ENCODE peak calls at places on chromosome 4, in eight cellular contexts. One of them, this sample, is unnamed.

GRCh38 chr4:10018818-10019438 is 2.4 kb downstream of the SLC2A9 start:
- DNase-seq in mucosa of descending colon: peak; percentile 98
- DNase-seq in KBM-7: peak; percentile 97
- DNase-seq in activated CD4-positive, alpha-beta T cell treated with anti-CD3 and anti-CD28 coated beads, Interleukin-2, amount 50 U/mL, for 4 hours: peak; percentile 89
- DNase-seq in H9: peak; percentile 95
- DNase-seq in CD14-positive monocyte: peak; percentile 97
- DNase-seq in activated CD4-positive, CD25-positive, alpha-beta regulatory T cell: peak; percentile 80
- DNase-seq in effector CD8-positive, alpha-beta T cell: peak; percentile 90
- DNase-seq in this sample: peak; percentile 99

GRCh38 chr4:108193891-108194672 is 25.4 kb upstream of the LEF1 start:
- DNase-seq in mucosa of descending colon: no peak
- DNase-seq in KBM-7: no peak
- DNase-seq in activated CD4-positive, alpha-beta T cell treated with anti-CD3 and anti-CD28 coated beads, Interleukin-2, amount 50 U/mL, for 4 hours: no peak
- DNase-seq in H9: peak; percentile 41
- DNase-seq in CD14-positive monocyte: no peak
- DNase-seq in activated CD4-positive, CD25-positive, alpha-beta regulatory T cell: no peak
- DNase-seq in effector CD8-positive, alpha-beta T cell: no peak
- DNase-seq in this sample: no peak

GRCh38 chr4:152103181-152103901 is 342.5 kb upstream of the GATB start:
- DNase-seq in mucosa of descending colon: no peak
- DNase-seq in KBM-7: no peak
- DNase-seq in activated CD4-positive, alpha-beta T cell treated with anti-CD3 and anti-CD28 coated beads, Interleukin-2, amount 50 U/mL, for 4 hours: no peak
- DNase-seq in H9: no peak
- DNase-seq in CD14-positive monocyte: no peak
- DNase-seq in activated CD4-positive, CD25-positive, alpha-beta regulatory T cell: no peak
- DNase-seq in effector CD8-positive, alpha-beta T cell: no peak
- DNase-seq in this sample: no peak

GRCh38 chr4:124212835-124213640 is 499.5 kb downstream of the ANKRD50 start:
- DNase-seq in mucosa of descending colon: no peak
- DNase-seq in KBM-7: no peak
- DNase-seq in activated CD4-positive, alpha-beta T cell treated with anti-CD3 and anti-CD28 coated beads, Interleukin-2, amount 50 U/mL, for 4 hours: no peak
- DNase-seq in H9: no peak
- DNase-seq in CD14-positive monocyte: no peak
- DNase-seq in activated CD4-positive, CD25-positive, alpha-beta regulatory T cell: no peak
- DNase-seq in effector CD8-positive, alpha-beta T cell: no peak
- DNase-seq in this sample: no peak

GRCh38 chr4:174460684-174461083 is 61.6 kb downstream of the HPGD start:
- DNase-seq in mucosa of descending colon: no peak
- DNase-seq in KBM-7: no peak
- DNase-seq in activated CD4-positive, alpha-beta T cell treated with anti-CD3 and anti-CD28 coated beads, Interleukin-2, amount 50 U/mL, for 4 hours: no peak
- DNase-seq in H9: no peak
- DNase-seq in CD14-positive monocyte: no peak
- DNase-seq in activated CD4-positive, CD25-positive, alpha-beta regulatory T cell: no peak
- DNase-seq in effector CD8-positive, alpha-beta T cell: no peak
- DNase-seq in this sample: no peak

GRCh38 chr4:14906805-14907204 is 95.5 kb upstream of the CPEB2 start:
- DNase-seq in mucosa of descending colon: no peak
- DNase-seq in KBM-7: peak; percentile 54
- DNase-seq in activated CD4-positive, alpha-beta T cell treated with anti-CD3 and anti-CD28 coated beads, Interleukin-2, amount 50 U/mL, for 4 hours: no peak
- DNase-seq in H9: no peak
- DNase-seq in CD14-positive monocyte: no peak
- DNase-seq in activated CD4-positive, CD25-positive, alpha-beta regulatory T cell: no peak
- DNase-seq in effector CD8-positive, alpha-beta T cell: no peak
- DNase-seq in this sample: no peak

GRCh38 chr4:504076-504475 is 5.1 kb downstream of the PIGG start:
- DNase-seq in mucosa of descending colon: no peak
- DNase-seq in KBM-7: no peak
- DNase-seq in activated CD4-positive, alpha-beta T cell treated with anti-CD3 and anti-CD28 coated beads, Interleukin-2, amount 50 U/mL, for 4 hours: no peak
- DNase-seq in H9: no peak
- DNase-seq in CD14-positive monocyte: no peak
- DNase-seq in activated CD4-positive, CD25-positive, alpha-beta regulatory T cell: no peak
- DNase-seq in effector CD8-positive, alpha-beta T cell: no peak
- DNase-seq in this sample: no peak

GRCh38 chr4:79211490-79211889 is 114.4 kb downstream of the NAA11 start:
- DNase-seq in mucosa of descending colon: peak; percentile 34
- DNase-seq in KBM-7: peak; percentile 88
- DNase-seq in activated CD4-positive, alpha-beta T cell treated with anti-CD3 and anti-CD28 coated beads, Interleukin-2, amount 50 U/mL, for 4 hours: no peak
- DNase-seq in H9: no peak
- DNase-seq in CD14-positive monocyte: no peak
- DNase-seq in activated CD4-positive, CD25-positive, alpha-beta regulatory T cell: no peak
- DNase-seq in effector CD8-positive, alpha-beta T cell: no peak
- DNase-seq in this sample: no peak

GRCh38 chr4:176271749-176272148 is 2.7 kb upstream of the ASB5 start:
- DNase-seq in mucosa of descending colon: no peak
- DNase-seq in KBM-7: no peak
- DNase-seq in activated CD4-positive, alpha-beta T cell treated with anti-CD3 and anti-CD28 coated beads, Interleukin-2, amount 50 U/mL, for 4 hours: no peak
- DNase-seq in H9: no peak
- DNase-seq in CD14-positive monocyte: no peak
- DNase-seq in activated CD4-positive, CD25-positive, alpha-beta regulatory T cell: no peak
- DNase-seq in effector CD8-positive, alpha-beta T cell: no peak
- DNase-seq in this sample: no peak

GRCh38 chr4:41120297-41121217 is 93.8 kb downstream of the APBB2 start:
- DNase-seq in mucosa of descending colon: no peak
- DNase-seq in KBM-7: no peak
- DNase-seq in activated CD4-positive, alpha-beta T cell treated with anti-CD3 and anti-CD28 coated beads, Interleukin-2, amount 50 U/mL, for 4 hours: no peak
- DNase-seq in H9: no peak
- DNase-seq in CD14-positive monocyte: no peak
- DNase-seq in activated CD4-positive, CD25-positive, alpha-beta regulatory T cell: no peak
- DNase-seq in effector CD8-positive, alpha-beta T cell: no peak
- DNase-seq in this sample: peak; percentile 61

GRCh38 chr4:123956204-123956603 is 559.6 kb downstream of the SPRY1 start:
- DNase-seq in mucosa of descending colon: no peak
- DNase-seq in KBM-7: no peak
- DNase-seq in activated CD4-positive, alpha-beta T cell treated with anti-CD3 and anti-CD28 coated beads, Interleukin-2, amount 50 U/mL, for 4 hours: no peak
- DNase-seq in H9: no peak
- DNase-seq in CD14-positive monocyte: no peak
- DNase-seq in activated CD4-positive, CD25-positive, alpha-beta regulatory T cell: no peak
- DNase-seq in effector CD8-positive, alpha-beta T cell: no peak
- DNase-seq in this sample: peak; percentile 26

GRCh38 chr4:103902730-103903129 is 182.9 kb upstream of the TACR3 start:
- DNase-seq in mucosa of descending colon: no peak
- DNase-seq in KBM-7: no peak
- DNase-seq in activated CD4-positive, alpha-beta T cell treated with anti-CD3 and anti-CD28 coated beads, Interleukin-2, amount 50 U/mL, for 4 hours: no peak
- DNase-seq in H9: no peak
- DNase-seq in CD14-positive monocyte: no peak
- DNase-seq in activated CD4-positive, CD25-positive, alpha-beta regulatory T cell: no peak
- DNase-seq in effector CD8-positive, alpha-beta T cell: no peak
- DNase-seq in this sample: no peak

GRCh38 chr4:34733185-34733916 is 1511.0 kb downstream of the ARAP2 start:
- DNase-seq in mucosa of descending colon: no peak
- DNase-seq in KBM-7: no peak
- DNase-seq in activated CD4-positive, alpha-beta T cell treated with anti-CD3 and anti-CD28 coated beads, Interleukin-2, amount 50 U/mL, for 4 hours: no peak
- DNase-seq in H9: no peak
- DNase-seq in CD14-positive monocyte: no peak
- DNase-seq in activated CD4-positive, CD25-positive, alpha-beta regulatory T cell: no peak
- DNase-seq in effector CD8-positive, alpha-beta T cell: no peak
- DNase-seq in this sample: no peak

GRCh38 chr4:28868831-28869230 is 1851.3 kb upstream of the PCDH7 start:
- DNase-seq in mucosa of descending colon: no peak
- DNase-seq in KBM-7: no peak
- DNase-seq in activated CD4-positive, alpha-beta T cell treated with anti-CD3 and anti-CD28 coated beads, Interleukin-2, amount 50 U/mL, for 4 hours: no peak
- DNase-seq in H9: no peak
- DNase-seq in CD14-positive monocyte: no peak
- DNase-seq in activated CD4-positive, CD25-positive, alpha-beta regulatory T cell: no peak
- DNase-seq in effector CD8-positive, alpha-beta T cell: no peak
- DNase-seq in this sample: no peak

GRCh38 chr4:90357117-90357710 is 230.0 kb downstream of the CCSER1 start:
- DNase-seq in mucosa of descending colon: no peak
- DNase-seq in KBM-7: peak; percentile 10
- DNase-seq in activated CD4-positive, alpha-beta T cell treated with anti-CD3 and anti-CD28 coated beads, Interleukin-2, amount 50 U/mL, for 4 hours: no peak
- DNase-seq in H9: no peak
- DNase-seq in CD14-positive monocyte: no peak
- DNase-seq in activated CD4-positive, CD25-positive, alpha-beta regulatory T cell: no peak
- DNase-seq in effector CD8-positive, alpha-beta T cell: no peak
- DNase-seq in this sample: no peak

GRCh38 chr4:107183155-107183774 is 147.2 kb upstream of the DKK2 start:
- DNase-seq in mucosa of descending colon: no peak
- DNase-seq in KBM-7: peak; percentile 42
- DNase-seq in activated CD4-positive, alpha-beta T cell treated with anti-CD3 and anti-CD28 coated beads, Interleukin-2, amount 50 U/mL, for 4 hours: no peak
- DNase-seq in H9: no peak
- DNase-seq in CD14-positive monocyte: no peak
- DNase-seq in activated CD4-positive, CD25-positive, alpha-beta regulatory T cell: no peak
- DNase-seq in effector CD8-positive, alpha-beta T cell: no peak
- DNase-seq in this sample: no peak

GRCh38 chr4:82525287-82525898 is 36.4 kb downstream of the TMEM150C start:
- DNase-seq in mucosa of descending colon: no peak
- DNase-seq in KBM-7: peak; percentile 47
- DNase-seq in activated CD4-positive, alpha-beta T cell treated with anti-CD3 and anti-CD28 coated beads, Interleukin-2, amount 50 U/mL, for 4 hours: no peak
- DNase-seq in H9: no peak
- DNase-seq in CD14-positive monocyte: no peak
- DNase-seq in activated CD4-positive, CD25-positive, alpha-beta regulatory T cell: no peak
- DNase-seq in effector CD8-positive, alpha-beta T cell: no peak
- DNase-seq in this sample: no peak

GRCh38 chr4:42906906-42907774 is 14.6 kb downstream of the GRXCR1 start:
- DNase-seq in mucosa of descending colon: peak; percentile 19
- DNase-seq in KBM-7: no peak
- DNase-seq in activated CD4-positive, alpha-beta T cell treated with anti-CD3 and anti-CD28 coated beads, Interleukin-2, amount 50 U/mL, for 4 hours: no peak
- DNase-seq in H9: no peak
- DNase-seq in CD14-positive monocyte: no peak
- DNase-seq in activated CD4-positive, CD25-positive, alpha-beta regulatory T cell: no peak
- DNase-seq in effector CD8-positive, alpha-beta T cell: no peak
- DNase-seq in this sample: no peak

GRCh38 chr4:40414673-40415072 is 79.5 kb downstream of the CHRNA9 start:
- DNase-seq in mucosa of descending colon: no peak
- DNase-seq in KBM-7: no peak
- DNase-seq in activated CD4-positive, alpha-beta T cell treated with anti-CD3 and anti-CD28 coated beads, Interleukin-2, amount 50 U/mL, for 4 hours: no peak
- DNase-seq in H9: no peak
- DNase-seq in CD14-positive monocyte: no peak
- DNase-seq in activated CD4-positive, CD25-positive, alpha-beta regulatory T cell: no peak
- DNase-seq in effector CD8-positive, alpha-beta T cell: no peak
- DNase-seq in this sample: no peak

GRCh38 chr4:2866891-2867290 is 23.2 kb downstream of the ADD1 start:
- DNase-seq in mucosa of descending colon: no peak
- DNase-seq in KBM-7: no peak
- DNase-seq in activated CD4-positive, alpha-beta T cell treated with anti-CD3 and anti-CD28 coated beads, Interleukin-2, amount 50 U/mL, for 4 hours: no peak
- DNase-seq in H9: no peak
- DNase-seq in CD14-positive monocyte: no peak
- DNase-seq in activated CD4-positive, CD25-positive, alpha-beta regulatory T cell: no peak
- DNase-seq in effector CD8-positive, alpha-beta T cell: no peak
- DNase-seq in this sample: no peak

GRCh38 chr4:55444822-55445221 is 49.1 kb downstream of the TMEM165 start:
- DNase-seq in mucosa of descending colon: no peak
- DNase-seq in KBM-7: peak; percentile 12
- DNase-seq in activated CD4-positive, alpha-beta T cell treated with anti-CD3 and anti-CD28 coated beads, Interleukin-2, amount 50 U/mL, for 4 hours: no peak
- DNase-seq in H9: no peak
- DNase-seq in CD14-positive monocyte: no peak
- DNase-seq in activated CD4-positive, CD25-positive, alpha-beta regulatory T cell: no peak
- DNase-seq in effector CD8-positive, alpha-beta T cell: no peak
- DNase-seq in this sample: no peak

GRCh38 chr4:142817442-142817841 is 28.7 kb downstream of the INPP4B start:
- DNase-seq in mucosa of descending colon: no peak
- DNase-seq in KBM-7: peak; percentile 81
- DNase-seq in activated CD4-positive, alpha-beta T cell treated with anti-CD3 and anti-CD28 coated beads, Interleukin-2, amount 50 U/mL, for 4 hours: peak; percentile 7
- DNase-seq in H9: no peak
- DNase-seq in CD14-positive monocyte: no peak
- DNase-seq in activated CD4-positive, CD25-positive, alpha-beta regulatory T cell: no peak
- DNase-seq in effector CD8-positive, alpha-beta T cell: no peak
- DNase-seq in this sample: no peak

GRCh38 chr4:77309496-77309895 is 152.5 kb downstream of the CCNG2 start:
- DNase-seq in mucosa of descending colon: no peak
- DNase-seq in KBM-7: no peak
- DNase-seq in activated CD4-positive, alpha-beta T cell treated with anti-CD3 and anti-CD28 coated beads, Interleukin-2, amount 50 U/mL, for 4 hours: no peak
- DNase-seq in H9: no peak
- DNase-seq in CD14-positive monocyte: no peak
- DNase-seq in activated CD4-positive, CD25-positive, alpha-beta regulatory T cell: no peak
- DNase-seq in effector CD8-positive, alpha-beta T cell: no peak
- DNase-seq in this sample: no peak

GRCh38 chr4:627347-627746 is 2.0 kb downstream of the PDE6B start:
- DNase-seq in mucosa of descending colon: no peak
- DNase-seq in KBM-7: no peak
- DNase-seq in activated CD4-positive, alpha-beta T cell treated with anti-CD3 and anti-CD28 coated beads, Interleukin-2, amount 50 U/mL, for 4 hours: no peak
- DNase-seq in H9: peak; percentile 17
- DNase-seq in CD14-positive monocyte: no peak
- DNase-seq in activated CD4-positive, CD25-positive, alpha-beta regulatory T cell: no peak
- DNase-seq in effector CD8-positive, alpha-beta T cell: no peak
- DNase-seq in this sample: peak; percentile 5

GRCh38 chr4:89752932-89753598 is 83.9 kb downstream of the SNCA start:
- DNase-seq in mucosa of descending colon: no peak
- DNase-seq in KBM-7: no peak
- DNase-seq in activated CD4-positive, alpha-beta T cell treated with anti-CD3 and anti-CD28 coated beads, Interleukin-2, amount 50 U/mL, for 4 hours: no peak
- DNase-seq in H9: no peak
- DNase-seq in CD14-positive monocyte: no peak
- DNase-seq in activated CD4-positive, CD25-positive, alpha-beta regulatory T cell: no peak
- DNase-seq in effector CD8-positive, alpha-beta T cell: no peak
- DNase-seq in this sample: no peak

GRCh38 chr4:171378323-171378722 is 434.9 kb upstream of the GALNTL6 start:
- DNase-seq in mucosa of descending colon: no peak
- DNase-seq in KBM-7: no peak
- DNase-seq in activated CD4-positive, alpha-beta T cell treated with anti-CD3 and anti-CD28 coated beads, Interleukin-2, amount 50 U/mL, for 4 hours: no peak
- DNase-seq in H9: no peak
- DNase-seq in CD14-positive monocyte: no peak
- DNase-seq in activated CD4-positive, CD25-positive, alpha-beta regulatory T cell: no peak
- DNase-seq in effector CD8-positive, alpha-beta T cell: no peak
- DNase-seq in this sample: no peak

GRCh38 chr4:119733431-119733830 is 104.8 kb upstream of the PDE5A start:
- DNase-seq in mucosa of descending colon: no peak
- DNase-seq in KBM-7: no peak
- DNase-seq in activated CD4-positive, alpha-beta T cell treated with anti-CD3 and anti-CD28 coated beads, Interleukin-2, amount 50 U/mL, for 4 hours: no peak
- DNase-seq in H9: no peak
- DNase-seq in CD14-positive monocyte: no peak
- DNase-seq in activated CD4-positive, CD25-positive, alpha-beta regulatory T cell: no peak
- DNase-seq in effector CD8-positive, alpha-beta T cell: no peak
- DNase-seq in this sample: no peak

GRCh38 chr4:84750260-84750955 is 167.5 kb downstream of the CDS1 start:
- DNase-seq in mucosa of descending colon: no peak
- DNase-seq in KBM-7: peak; percentile 57
- DNase-seq in activated CD4-positive, alpha-beta T cell treated with anti-CD3 and anti-CD28 coated beads, Interleukin-2, amount 50 U/mL, for 4 hours: no peak
- DNase-seq in H9: no peak
- DNase-seq in CD14-positive monocyte: no peak
- DNase-seq in activated CD4-positive, CD25-positive, alpha-beta regulatory T cell: no peak
- DNase-seq in effector CD8-positive, alpha-beta T cell: no peak
- DNase-seq in this sample: no peak

GRCh38 chr4:45554423-45554822 is 569.4 kb downstream of the GABRG1 start:
- DNase-seq in mucosa of descending colon: no peak
- DNase-seq in KBM-7: no peak
- DNase-seq in activated CD4-positive, alpha-beta T cell treated with anti-CD3 and anti-CD28 coated beads, Interleukin-2, amount 50 U/mL, for 4 hours: no peak
- DNase-seq in H9: no peak
- DNase-seq in CD14-positive monocyte: no peak
- DNase-seq in activated CD4-positive, CD25-positive, alpha-beta regulatory T cell: no peak
- DNase-seq in effector CD8-positive, alpha-beta T cell: no peak
- DNase-seq in this sample: no peak